ENCODE peak calls at places on chromosomes 4 and X, in seven cellular contexts. F, T, S, Q, L, V and W are unnamed samples.

GRCh38 chr4:128819082-128819742 is 9.7 kb downstream of the JADE1 start:
- DNase-seq in S (no peak), L (no peak), F (no peak), Q (no peak), V (no peak), T (no peak), W (no peak)

GRCh38 chrX:69093960-69094935 is 71.0 kb downstream of the PJA1 start:
- DNase-seq in Q (peak; percentile 21), T (no peak), V (peak; percentile 44), S (no peak), F (peak; percentile 76), L (peak; percentile 7), W (peak; percentile 34)

GRCh38 chr4:140092094-140092820 is 61.7 kb downstream of the MAML3 start:
- DNase-seq in L (no peak), V (no peak), S (peak; percentile 25), T (no peak), F (peak; percentile 78), Q (no peak), W (peak; percentile 62)

GRCh38 chr4:158065176-158065575 is 107.6 kb downstream of the GASK1B start:
- DNase-seq in S (no peak), F (peak; percentile 26), Q (no peak), V (no peak), T (no peak), L (no peak), W (no peak)

GRCh38 chrX:37462346-37462745 is 109.1 kb upstream of the LANCL3 start:
- DNase-seq in S (no peak), V (no peak), T (no peak), L (no peak), Q (no peak), F (peak; percentile 4), W (no peak)

GRCh38 chr4:84952004-84952403 is 14.5 kb downstream of the WDFY3 start:
- DNase-seq in T (no peak), V (no peak), Q (peak; percentile 10), S (peak; percentile 35), L (no peak), F (no peak), W (no peak)

GRCh38 chr4:177951026-177951425 is 508.8 kb upstream of the AGA start:
- DNase-seq in F (no peak), V (no peak), T (no peak), L (no peak), S (no peak), Q (no peak), W (no peak)

GRCh38 chrX:139825618-139826017 is 107.2 kb downstream of the ATP11C start:
- DNase-seq in F (no peak), T (no peak), S (no peak), L (no peak), V (no peak), Q (no peak), W (no peak)

GRCh38 chrX:112822892-112823291 is 17.7 kb downstream of the AMOT start:
- DNase-seq in F (peak; percentile 47), Q (no peak), T (no peak), V (no peak), S (no peak), L (no peak), W (no peak)

DNA sequence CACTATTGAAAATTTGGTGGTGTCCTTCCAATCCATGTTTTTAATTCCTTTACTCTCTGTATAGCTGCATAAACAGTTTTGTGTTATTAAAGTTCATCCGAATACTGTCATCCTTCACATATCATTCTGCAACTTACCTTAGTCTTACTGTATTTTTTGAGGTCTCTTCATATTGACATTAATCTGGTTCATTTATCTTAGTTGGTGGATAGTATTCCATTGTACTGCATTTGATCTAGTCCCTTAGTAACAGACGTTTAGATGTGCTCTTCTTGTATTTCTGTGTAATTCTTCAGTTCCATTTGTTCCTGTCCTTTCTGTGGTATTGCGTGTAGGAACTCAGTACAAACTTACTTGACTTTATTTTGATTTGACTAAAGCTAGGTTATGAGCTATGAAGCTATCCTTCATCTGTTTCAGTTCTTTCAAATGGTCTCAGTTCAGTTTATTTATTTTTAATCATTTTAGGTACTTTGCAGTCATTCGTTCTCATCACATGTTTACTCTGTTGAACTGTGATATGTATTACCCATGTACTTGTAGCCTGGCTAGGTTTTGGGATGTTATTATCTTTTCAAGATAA is 41.3 kb downstream of the RAPGEF2 start:
- DNase-seq in F (no peak), L (no peak), Q (no peak), V (no peak), T (no peak), S (no peak), W (no peak)
- H3K4me1 ChIP-seq in F (peaks cover 15% of the 10 kb centered on the region), L (no peaks in the 10 kb centered on the region), Q (peaks cover 5% of the 10 kb centered on the region), V (peaks cover 10% of the 10 kb centered on the region), T (no peaks in the 10 kb centered on the region), S (peaks cover 35% of the 10 kb centered on the region), W (no peaks in the 10 kb centered on the region)

DNA sequence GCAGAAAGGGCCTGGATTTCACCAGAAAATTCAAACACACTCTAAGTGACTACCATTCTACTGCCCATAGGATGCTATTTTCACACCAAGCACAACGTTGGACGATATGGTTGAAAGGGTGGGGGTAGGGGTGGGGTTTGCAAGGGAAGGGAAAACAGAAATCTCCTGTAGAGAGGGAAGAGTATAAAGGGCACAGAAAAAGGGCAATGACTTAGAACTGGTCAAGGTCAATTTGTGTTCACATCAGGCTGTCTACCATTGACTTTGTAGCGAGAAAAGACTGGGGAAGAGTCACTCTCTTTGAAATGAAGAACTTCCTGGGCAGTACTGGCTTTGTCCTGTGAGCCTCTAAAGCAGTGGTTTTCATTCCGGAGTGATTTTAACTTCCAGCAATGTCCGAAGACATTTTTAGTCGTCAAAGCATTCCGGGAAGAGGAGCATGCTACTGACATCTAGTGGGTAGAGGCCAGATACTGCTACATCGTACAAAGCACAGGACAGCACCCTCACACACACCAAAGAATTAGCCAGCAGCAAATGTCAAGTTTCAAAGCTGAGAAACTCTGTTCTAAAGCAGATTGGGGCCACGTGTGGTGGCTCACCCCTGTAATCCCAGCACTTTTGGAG is 48.4 kb upstream of the SLC7A3 start:
- DNase-seq in S (no peak), F (peak; percentile 74), T (no peak), L (no peak), V (no peak), Q (no peak), W (no peak)
- H3K4me1 ChIP-seq in S (no peaks in the 10 kb centered on the region), F (peaks cover 6% of the 10 kb centered on the region), T (no peaks in the 10 kb centered on the region), L (no peaks in the 10 kb centered on the region), V (no peaks in the 10 kb centered on the region), Q (no peaks in the 10 kb centered on the region), W (no peaks in the 10 kb centered on the region)

GRCh38 chr4:8439914-8440490 is 521 bp downstream of the ACOX3 start:
- DNase-seq in V (no peak), Q (no peak), T (no peak), F (peak; percentile 14), L (no peak), S (peak; percentile 48), W (no peak)

GRCh38 chr4:8438743-8439142 is 1.8 kb downstream of the ACOX3 start:
- DNase-seq in S (no peak), L (no peak), Q (no peak), F (no peak), V (no peak), T (no peak), W (no peak)

GRCh38 chr4:8439168-8439567 is 1.4 kb downstream of the ACOX3 start:
- DNase-seq in T (no peak), Q (no peak), S (no peak), F (no peak), L (no peak), V (no peak), W (no peak)

GRCh38 chr4:8441499-8442091 is 1.0 kb downstream of the TRMT44 start:
- DNase-seq in S (no peak), T (no peak), F (no peak), L (no peak), Q (no peak), V (no peak), W (no peak)

DNA sequence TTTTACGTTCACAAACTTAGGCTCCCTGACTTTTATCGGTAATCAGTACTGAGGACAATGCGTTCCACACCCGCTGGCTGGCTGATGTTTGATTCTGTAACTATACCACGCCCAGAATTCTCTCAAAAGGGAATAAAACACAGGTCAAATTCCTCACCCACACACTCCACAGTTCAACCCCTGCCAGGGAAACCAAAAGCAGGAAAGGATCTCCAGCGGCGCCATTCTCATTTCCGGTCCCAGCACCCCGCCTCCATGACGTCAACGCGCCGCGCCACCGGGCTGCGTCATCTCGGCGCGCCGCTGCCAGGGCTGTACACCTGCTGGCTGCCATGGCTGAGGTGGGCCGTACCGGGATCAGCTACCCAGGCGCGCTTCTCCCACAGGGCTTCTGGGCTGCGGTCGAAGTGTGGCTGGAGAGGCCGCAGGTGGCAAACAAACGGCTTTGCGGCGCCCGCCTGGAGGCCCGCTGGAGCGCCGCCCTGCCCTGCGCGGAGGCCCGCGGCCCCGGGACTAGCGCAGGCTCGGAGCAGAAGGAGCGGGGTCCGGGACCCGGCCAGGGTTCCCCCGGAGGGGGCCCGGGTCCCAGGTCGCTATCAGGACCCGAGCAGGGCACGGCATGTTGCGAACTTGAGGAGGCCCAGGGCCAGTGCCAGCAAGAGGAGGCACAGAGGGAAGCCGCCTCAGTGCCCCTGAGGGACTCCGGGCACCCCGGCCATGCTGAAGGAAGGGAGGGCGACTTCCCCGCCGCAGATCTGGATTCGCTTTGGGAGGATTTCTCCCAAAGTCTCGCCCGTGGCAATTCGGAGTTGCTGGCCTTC is at the start of the genes ACOX3 and TRMT44:
- DNase-seq in L (peak; percentile 93), Q (peak; percentile 78), T (peak; percentile 94), V (peak; percentile 94), F (peak; percentile 92), S (peak; percentile 93), W (peak; percentile 95)
- H3K4me1 ChIP-seq in L (peaks cover 56% of the 10 kb centered on the region), Q (peaks cover 19% of the 10 kb centered on the region), T (peaks cover 47% of the 10 kb centered on the region), V (peaks cover 42% of the 10 kb centered on the region), F (peaks cover 30% of the 10 kb centered on the region), S (peaks cover 31% of the 10 kb centered on the region), W (peaks cover 9% of the 10 kb centered on the region)

DNA sequence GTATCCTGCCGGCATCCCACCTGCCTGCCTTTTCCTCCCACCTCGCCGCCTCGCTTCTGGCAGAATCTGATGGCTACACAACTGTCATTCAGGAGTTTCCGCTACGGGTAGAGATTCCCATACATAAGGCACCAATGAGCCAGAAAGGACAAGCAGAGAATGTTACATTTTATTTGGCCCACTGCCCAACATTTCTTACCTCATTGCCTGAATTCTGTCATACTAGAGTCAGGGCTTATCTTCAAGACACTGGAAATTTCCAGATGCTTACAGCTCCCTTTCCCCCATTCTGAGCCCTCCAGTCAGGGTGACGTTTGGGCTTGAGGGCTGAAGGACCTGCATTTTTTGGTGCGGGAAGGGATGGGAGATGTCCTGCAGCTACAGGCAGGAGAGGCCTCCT is 113.0 kb downstream of the NHS start:
- DNase-seq in V (no peak), S (no peak), F (no peak), Q (no peak), T (no peak), L (no peak), W (no peak)
- H3K4me1 ChIP-seq in V (no peaks in the 10 kb centered on the region), S (no peaks in the 10 kb centered on the region), F (peaks cover 5% of the 10 kb centered on the region), Q (no peaks in the 10 kb centered on the region), T (no peaks in the 10 kb centered on the region), L (no peaks in the 10 kb centered on the region), W (no peaks in the 10 kb centered on the region)

DNA sequence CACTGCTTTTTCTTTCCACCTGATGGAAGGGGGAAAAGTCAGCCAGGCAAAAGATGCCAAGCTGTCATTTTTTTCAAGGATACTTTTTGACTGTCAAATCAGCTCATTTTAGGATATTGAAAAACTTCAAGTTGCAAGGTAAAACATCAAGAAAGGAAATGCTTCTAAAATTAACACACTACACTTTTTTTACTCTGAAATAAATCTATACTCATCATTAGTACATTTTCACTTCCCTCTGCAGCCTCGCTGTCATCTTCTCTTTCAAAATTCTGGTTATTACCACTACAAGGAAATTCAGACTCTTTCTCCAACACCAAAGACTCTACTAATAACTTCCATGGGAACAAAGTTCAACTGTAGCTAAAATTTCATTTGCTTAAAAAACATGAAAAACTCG is 41.6 kb downstream of the APBB2 start:
- DNase-seq in V (no peak), S (no peak), F (no peak), Q (no peak), L (no peak), T (no peak), W (no peak)
- H3K4me1 ChIP-seq in V (peaks cover 17% of the 10 kb centered on the region), S (peaks cover 16% of the 10 kb centered on the region), F (peaks cover 25% of the 10 kb centered on the region), Q (peaks cover 24% of the 10 kb centered on the region), L (no peaks in the 10 kb centered on the region), T (no peaks in the 10 kb centered on the region), W (no peaks in the 10 kb centered on the region)

GRCh38 chrX:38612281-38612680 is 50.9 kb downstream of the TSPAN7 start:
- DNase-seq in S (no peak), V (no peak), Q (no peak), T (no peak), F (no peak), L (no peak), W (no peak)
- H3K4me1 ChIP-seq in S (no peaks in the 10 kb centered on the region), V (no peaks in the 10 kb centered on the region), Q (no peaks in the 10 kb centered on the region), T (no peaks in the 10 kb centered on the region), F (no peaks in the 10 kb centered on the region), L (no peaks in the 10 kb centered on the region), W (no peaks in the 10 kb centered on the region)